ENCODE peak calls at places on chromosomes 5 and 9, in five cellular contexts. E, A, N, B and Y are unnamed samples.

GRCh38 chr5:96796434-96796833 is 11.3 kb downstream of the ERAP1 start:
- DNase-seq in N (no peak), A (no peak), E (no peak), B (no peak), Y (no peak)

GRCh38 chr5:106408141-106408540 is 1262.6 kb downstream of the EFNA5 start:
- DNase-seq in E (no peak), N (no peak), A (no peak), B (no peak), Y (no peak)

GRCh38 chr5:95530441-95530840 is 24.3 kb downstream of the SKIC3 start:
- DNase-seq in E (no peak), N (no peak), B (no peak), A (no peak), Y (no peak)

GRCh38 chr9:16152276-16153065 is 599.6 kb downstream of the CCDC171 start:
- DNase-seq in N (no peak), B (no peak), E (no peak), A (no peak), Y (no peak)

GRCh38 chr9:134381671-134382505 is 55.6 kb downstream of the RXRA start:
- DNase-seq in B (no peak), E (no peak), N (no peak), A (peak), Y (no peak)

GRCh38 chr9:34589656-34590375 is at the start of gene CNTFR:
- DNase-seq in B (no peak), N (no peak), A (no peak), E (peak), Y (no peak)

GRCh38 chr5:53017383-53017782 is 28.2 kb downstream of the ITGA2 start:
- DNase-seq in N (no peak), B (no peak), A (no peak), E (no peak), Y (no peak)

GRCh38 chr5:58273705-58274104 is 186.2 kb downstream of the PLK2 start:
- DNase-seq in A (no peak), B (no peak), N (no peak), E (no peak), Y (no peak)

GRCh38 chr5:15260347-15261278 is 239.4 kb upstream of the FBXL7 start:
- DNase-seq in N (no peak), A (no peak), E (no peak), B (no peak), Y (no peak)

GRCh38 chr5:127011151-127011550 is 19.2 kb downstream of the MARCHF3 start:
- DNase-seq in E (no peak), N (no peak), A (no peak), B (no peak), Y (no peak)